ENCODE peak calls at places on chromosomes 7 and 10, in seven cellular contexts. G is heart left ventricle, R is adrenal gland, Y is Calu3, W is ovary, D is AG04450, O is heart right ventricle. H is an unnamed sample.

GRCh38 chr7:43868181-43868580 is 1.1 kb downstream of the MRPS24 start:
- DNase-seq in W (no peak), R (no peak), G (no peak), Y (no peak), O (no peak), D (no peak), H (no peak)

GRCh38 chr7:113209449-113210203 is 91.3 kb upstream of the SMIM30 start:
- DNase-seq in O (no peak), R (no peak), Y (no peak), G (no peak), D (no peak), W (no peak), H (no peak)

GRCh38 chr7:30068117-30068516 is 39.9 kb downstream of the PLEKHA8 start:
- DNase-seq in Y (no peak), O (no peak), G (no peak), R (no peak), W (no peak), D (peak; percentile 39), H (no peak)

GRCh38 chr7:66205736-66206080 is 574 bp downstream of the TPST1 start:
- DNase-seq in R (no peak), D (no peak), Y (no peak), G (peak; percentile 25), W (no peak), O (no peak), H (no peak)

GRCh38 chr10:32190890-32191491 is 134.8 kb upstream of the KIF5B start:
- DNase-seq in G (no peak), R (no peak), D (no peak), O (no peak), Y (no peak), W (no peak), H (no peak)

GRCh38 chr7:132061931-132062330 is 505.5 kb upstream of the PODXL start:
- DNase-seq in R (no peak), G (no peak), D (no peak), W (no peak), O (no peak), Y (no peak), H (no peak)

GRCh38 chr7:20114463-20114862 is 102.7 kb downstream of the MACC1 start:
- DNase-seq in G (peak; percentile 28), R (peak; percentile 13), O (peak; percentile 12), Y (no peak), W (no peak), D (no peak), H (no peak)

GRCh38 chr7:13933536-13933935 is 55.9 kb downstream of the ETV1 start:
- DNase-seq in W (no peak), O (no peak), Y (no peak), D (no peak), R (no peak), G (no peak), H (no peak)

GRCh38 chr10:15605740-15606369 is 113.9 kb downstream of the ITGA8 start:
- DNase-seq in R (no peak), Y (no peak), W (no peak), O (no peak), D (no peak), G (no peak), H (no peak)

GRCh38 chr7:1458676-1459511 is at the start of gene MICALL2:
- DNase-seq in G (peak; percentile 87), Y (peak; percentile 95), R (peak; percentile 96), W (peak; percentile 83), D (peak; percentile 65), O (peak; percentile 74), H (peak; percentile 62)

GRCh38 chr10:12710594-12711343 is 290.7 kb downstream of the CCDC3 start:
- DNase-seq in D (peak; percentile 73), W (peak; percentile 87), G (peak; percentile 73), R (peak; percentile 77), Y (peak; percentile 82), O (peak; percentile 64), H (peak; percentile 55)

GRCh38 chr10:124653811-124654651 is 90.1 kb downstream of the FAM53B start:
- DNase-seq in R (peak; percentile 61), W (no peak), O (peak; percentile 49), D (no peak), Y (no peak), G (no peak), H (no peak)

GRCh38 chr10:52217531-52217930 is 96.5 kb upstream of the DKK1 start:
- DNase-seq in R (no peak), O (no peak), D (no peak), G (no peak), W (no peak), Y (no peak), H (no peak)

GRCh38 chr10:87626422-87626892 is 33.2 kb upstream of the PAPSS2 start:
- DNase-seq in D (no peak), Y (no peak), G (no peak), W (no peak), R (no peak), O (no peak), H (no peak)

GRCh38 chr10:13842119-13842518 is 255.4 kb downstream of the PRPF18 start:
- DNase-seq in O (no peak), D (no peak), R (no peak), Y (no peak), G (no peak), W (no peak), H (no peak)

GRCh38 chr10:4291995-4292394 is 507.0 kb upstream of the KLF6 start:
- DNase-seq in D (no peak), R (no peak), W (no peak), O (no peak), Y (no peak), G (peak; percentile 37), H (no peak)

GRCh38 chr10:5078781-5079180 is 15.4 kb upstream of the AKR1C3 start:
- DNase-seq in O (no peak), Y (no peak), G (no peak), D (no peak), R (no peak), W (no peak), H (no peak)

GRCh38 chr7:2141656-2142055 is 91.1 kb downstream of the MAD1L1 start:
- DNase-seq in R (no peak), W (no peak), G (no peak), O (no peak), D (no peak), Y (no peak), H (no peak)

GRCh38 chr10:96448021-96448457 is 65.7 kb downstream of the TLL2 start:
- DNase-seq in W (peak; percentile 41), D (no peak), Y (no peak), R (no peak), G (peak; percentile 85), O (peak; percentile 79), H (no peak)

GRCh38 chr7:79282882-79283602 is 170.4 kb downstream of the MAGI2 start:
- DNase-seq in O (no peak), W (no peak), D (peak; percentile 79), Y (no peak), G (no peak), R (no peak), H (peak; percentile 84)

GRCh38 chr7:79176859-79177477 is 276.5 kb downstream of the MAGI2 start:
- DNase-seq in G (no peak), O (peak; percentile 7), R (no peak), W (no peak), Y (peak; percentile 20), D (peak; percentile 26), H (peak; percentile 61)

GRCh38 chr10:84900141-84900540 is 571.8 kb downstream of the CCSER2 start:
- DNase-seq in O (no peak), D (no peak), Y (no peak), R (no peak), W (no peak), G (no peak), H (no peak)

GRCh38 chr7:155918720-155919399 is 106.6 kb upstream of the SHH start:
- DNase-seq in W (no peak), R (peak; percentile 88), D (peak; percentile 85), Y (peak; percentile 86), G (peak; percentile 27), O (peak; percentile 15), H (no peak)

GRCh38 chr7:133230591-133231194 is 22.2 kb upstream of the EXOC4 start:
- DNase-seq in D (peak; percentile 15), R (peak; percentile 47), G (no peak), O (peak; percentile 40), W (no peak), Y (peak; percentile 61), H (peak; percentile 52)

GRCh38 chr10:14032406-14032998 is 298.2 kb downstream of the FRMD4A start:
- DNase-seq in Y (peak; percentile 18), R (no peak), O (no peak), W (peak; percentile 41), D (no peak), G (peak; percentile 34), H (no peak)

GRCh38 chr10:110676016-110676415 is 31.9 kb downstream of the RBM20 start:
- DNase-seq in W (no peak), D (no peak), G (no peak), Y (no peak), O (no peak), R (no peak), H (no peak)

GRCh38 chr7:140440593-140440992 is 36.7 kb downstream of the RAB19 start:
- DNase-seq in W (no peak), O (no peak), G (no peak), Y (no peak), R (no peak), D (no peak), H (no peak)
- TF ChIP-seq CTCF in W (no peak), O (no peak), G (no peak), Y (no peak), R (no peak), D (no peak), H (no peak)

DNA sequence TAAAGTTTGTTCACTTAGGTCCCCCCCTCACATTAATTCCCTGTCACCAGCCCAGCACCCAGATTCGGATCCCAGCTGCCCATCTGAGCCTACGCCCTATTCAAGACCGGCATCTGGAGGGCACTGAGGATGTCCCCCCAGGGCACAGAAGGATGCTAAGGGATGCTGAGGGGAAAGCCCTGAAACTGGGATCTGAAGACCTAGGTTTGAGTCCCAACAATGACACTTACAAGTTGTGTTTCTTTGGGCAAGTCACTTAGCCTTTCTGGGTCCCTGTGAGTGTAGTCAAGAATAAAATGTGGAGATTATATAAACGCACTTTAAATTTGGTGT is 3.8 kb upstream of the MARVELD1 start:
- DNase-seq in R (no peak), G (no peak), W (no peak), O (no peak), D (no peak), Y (no peak), H (no peak)
- TF ChIP-seq CTCF in R (no peak), G (no peak), W (no peak), O (no peak), D (no peak), Y (no peak), H (no peak)

DNA sequence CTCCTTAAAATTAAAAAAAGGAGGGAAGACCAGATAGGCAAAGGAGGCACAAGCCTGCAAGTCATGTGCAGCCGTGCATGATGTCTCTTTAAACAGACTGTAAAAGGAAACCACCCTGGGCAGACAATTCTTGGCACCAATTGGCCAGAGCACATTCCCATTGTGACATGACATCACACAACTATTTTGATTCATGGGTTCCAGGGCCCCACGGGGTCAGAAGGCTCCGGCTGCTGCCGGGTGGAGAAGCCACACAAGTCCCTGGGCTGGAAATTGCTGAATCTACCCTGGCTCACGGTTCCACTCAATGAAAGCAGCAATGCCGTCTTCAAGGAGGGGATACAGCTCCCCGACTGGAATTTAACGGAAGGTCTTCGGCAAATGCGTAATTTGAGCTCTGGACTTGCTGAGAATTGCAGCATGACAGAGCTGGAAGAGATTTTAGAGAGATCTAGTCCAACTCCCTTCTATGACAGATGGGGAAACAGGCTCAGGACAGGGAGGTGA is 140.5 kb downstream of the PRKAG2 start:
- DNase-seq in W (peak; percentile 67), D (peak; percentile 92), G (peak; percentile 85), R (peak; percentile 89), O (peak; percentile 84), Y (peak; percentile 72), H (peak; percentile 88)
- TF ChIP-seq CTCF in W (peak; percentile 42), D (peak; percentile 56), G (peak; percentile 19), R (peak; percentile 26), O (peak; percentile 34), Y (peak; percentile 26), H (peak; percentile 29)

GRCh38 chr10:75108684-75109458 is 2.6 kb upstream of the SAMD8 start:
- DNase-seq in W (no peak), R (no peak), O (peak; percentile 28), D (no peak), Y (peak; percentile 68), G (peak; percentile 44), H (no peak)
- TF ChIP-seq CTCF in W (no peak), R (peak; percentile 42), O (peak; percentile 60), D (peak; percentile 60), Y (peak; percentile 89), G (peak; percentile 62), H (peak; percentile 59)

H was measured in HFF-Myc.